ENCODE peak calls at places on chromosomes 11 and 22, in eight cellular contexts. V is H54; K is hypothalamus; W is left colon; H is HCT116; Q is NCI-H460; X is stimulated activated CD4-positive, alpha-beta T cell treated with anti-CD3 and anti-CD28 coated beads, Interleukin-1b, Interleukin-23, amount 100 ng/mL, for 24 hours; S is H9. R is an unnamed sample.

GRCh38 chr22:39351689-39352214 is 2.0 kb downstream of the SYNGR1 start:
- DNase-seq in V (no peak), K (no peak), W (no peak), H (no peak), Q (no peak), X (no peak), S (peak; percentile 43), R (no peak)

GRCh38 chr11:102254047-102254446 is 63.2 kb upstream of the BIRC3 start:
- DNase-seq in V (no peak), K (no peak), W (no peak), H (peak; percentile 46), Q (no peak), X (no peak), S (peak; percentile 47), R (no peak)

GRCh38 chr22:47369431-47370015 is 607.1 kb downstream of the TBC1D22A start:
- DNase-seq in V (no peak), K (no peak), W (no peak), H (no peak), Q (no peak), X (no peak), S (no peak), R (no peak)

GRCh38 chr11:119831011-119831410 is 102.0 kb upstream of the NECTIN1 start:
- DNase-seq in V (no peak), K (no peak), W (no peak), H (no peak), Q (no peak), X (no peak), S (no peak), R (no peak)

GRCh38 chr11:131817701-131818188 is 447.3 kb downstream of the NTM start:
- DNase-seq in V (no peak), K (no peak), W (no peak), H (no peak), Q (no peak), X (no peak), S (no peak), R (no peak)

GRCh38 chr22:49883294-49883640 is 29.6 kb downstream of the ZBED4 start:
- DNase-seq in V (no peak), K (no peak), W (no peak), H (no peak), Q (no peak), X (no peak), S (no peak), R (no peak)

GRCh38 chr11:82458777-82459176 is 274.9 kb downstream of the FAM181B start:
- DNase-seq in V (no peak), K (no peak), W (no peak), H (no peak), Q (no peak), X (no peak), S (no peak), R (no peak)

GRCh38 chr11:38182126-38182907 is 1584.3 kb upstream of the RAG2 start:
- DNase-seq in V (no peak), K (no peak), W (no peak), H (no peak), Q (no peak), X (no peak), S (no peak), R (no peak)

GRCh38 chr11:416051-416756 is 1.4 kb upstream of the SIGIRR start:
- DNase-seq in V (no peak), K (no peak), W (peak; percentile 32), H (no peak), Q (no peak), X (no peak), S (no peak), R (no peak)

GRCh38 chr11:32569313-32569881 is 14.2 kb upstream of the EIF3M start:
- DNase-seq in V (no peak), K (no peak), W (no peak), H (no peak), Q (no peak), X (no peak), S (no peak), R (no peak)

R was measured in mucosa of gallbladder.